ENCODE peak calls at places on chromosome 20, in nine cellular contexts. M is Panc1; E is right lobe of liver; X is HCT116; Y is CD8-positive, alpha-beta T cell; T is right cardiac atrium; Z is lower lobe of right lung; I is GM12878; A is PC-3. C is an unnamed sample.

GRCh38 chr20:9068896-9069663 is at the start of gene PLCB4:
- ATAC-seq in M (peak), E (no peak), X (peak), Y (no peak), T (peak), Z (peak), I (no peak), A (peak), C (peak)

GRCh38 chr20:3072530-3073250 is 1.3 kb downstream of the OXT start:
- ATAC-seq in M (no peak), E (no peak), X (no peak), Y (no peak), T (peak), Z (no peak), I (no peak), A (no peak), C (no peak)

GRCh38 chr20:47981242-47981641 is 196.0 kb upstream of the SULF2 start:
- ATAC-seq in M (no peak), E (peak), X (no peak), Y (no peak), T (peak), Z (no peak), I (no peak), A (no peak), C (no peak)

GRCh38 chr20:61737812-61738443 is 327.8 kb downstream of the TAF4 start:
- ATAC-seq in M (no peak), E (no peak), X (no peak), Y (no peak), T (no peak), Z (peak), I (no peak), A (no peak), C (no peak)

GRCh38 chr20:14234666-14235295 is 102.6 kb downstream of the FLRT3 start:
- ATAC-seq in M (no peak), E (no peak), X (no peak), Y (no peak), T (no peak), Z (no peak), I (no peak), A (peak), C (no peak)

GRCh38 chr20:57897156-57897874 is 187.5 kb upstream of the PMEPA1 start:
- ATAC-seq in M (no peak), E (peak), X (no peak), Y (no peak), T (no peak), Z (no peak), I (no peak), A (no peak), C (no peak)

GRCh38 chr20:48656661-48657211 is 171.1 kb downstream of the PREX1 start:
- ATAC-seq in M (peak), E (no peak), X (peak), Y (no peak), T (no peak), Z (no peak), I (peak), A (peak), C (no peak)

GRCh38 chr20:21100590-21101452 is 5.3 kb downstream of the LINC00237 start:
- ATAC-seq in M (no peak), E (peak), X (no peak), Y (no peak), T (no peak), Z (peak), I (peak), A (no peak), C (no peak)

GRCh38 chr20:61118429-61119224 is 133.4 kb upstream of the CDH4 start:
- ATAC-seq in M (no peak), E (no peak), X (no peak), Y (no peak), T (no peak), Z (no peak), I (no peak), A (no peak), C (no peak)

GRCh38 chr20:40683221-40683893 is 5.7 kb downstream of the MAFB start:
- ATAC-seq in M (no peak), E (peak), X (no peak), Y (no peak), T (peak), Z (peak), I (no peak), A (no peak), C (peak)

GRCh38 chr20:23122321-23122720 is 36.2 kb upstream of the CD93 start:
- ATAC-seq in M (no peak), E (no peak), X (no peak), Y (no peak), T (no peak), Z (no peak), I (no peak), A (no peak), C (no peak)

GRCh38 chr20:17505664-17506517 is 25.3 kb downstream of the BFSP1 start:
- ATAC-seq in M (peak), E (peak), X (no peak), Y (peak), T (peak), Z (peak), I (peak), A (no peak), C (peak)
- H3K4me3 ChIP-seq in M (no peak), E (peak), X (no peak), Y (peak), T (no peak), Z (peak), I (no peak), A (peak), C (peak)

GRCh38 chr20:19826179-19826914 is 68.3 kb downstream of the RIN2 start:
- ATAC-seq in M (no peak), E (no peak), X (no peak), Y (no peak), T (peak), Z (no peak), I (no peak), A (peak), C (no peak)

GRCh38 chr20:19828233-19828632 is 70.2 kb downstream of the RIN2 start:
- ATAC-seq in M (peak), E (no peak), X (peak), Y (no peak), T (peak), Z (peak), I (peak), A (peak), C (no peak)

GRCh38 chr20:19830351-19830750 is 72.3 kb downstream of the RIN2 start:
- ATAC-seq in M (no peak), E (no peak), X (no peak), Y (no peak), T (no peak), Z (no peak), I (no peak), A (no peak), C (no peak)

GRCh38 chr20:19824861-19825260 is 66.8 kb downstream of the RIN2 start:
- ATAC-seq in M (no peak), E (no peak), X (no peak), Y (no peak), T (no peak), Z (no peak), I (no peak), A (no peak), C (no peak)

DNA sequence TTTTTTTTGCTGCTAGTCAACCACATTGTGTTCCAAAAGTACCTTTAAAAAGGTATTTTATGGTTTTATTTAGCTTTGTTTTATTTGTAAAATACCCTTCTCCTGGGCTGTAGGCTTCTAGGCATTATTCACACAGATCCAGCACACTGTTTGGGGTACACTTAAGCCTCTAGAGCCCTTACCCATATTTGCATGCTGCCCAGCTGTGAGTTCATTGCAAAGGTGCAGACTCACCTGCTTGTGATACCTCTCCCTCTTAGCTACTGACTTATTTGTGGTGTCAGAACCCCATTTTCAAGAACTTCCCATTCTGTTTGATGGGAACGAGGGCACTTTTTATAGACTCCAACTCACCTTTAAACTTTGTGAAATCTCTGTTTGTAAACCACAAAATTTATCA is 69.8 kb downstream of the RIN2 start:
- ATAC-seq in M (no peak), E (no peak), X (no peak), Y (no peak), T (no peak), Z (no peak), I (peak), A (no peak), C (no peak)
- H3K4me3 ChIP-seq in M (no peak), E (no peak), X (no peak), Y (no peak), T (no peak), Z (no peak), I (no peak), A (no peak), C (no peak)

GRCh38 chr20:38278763-38279162 is 18.2 kb upstream of the KIAA1755 start:
- ATAC-seq in M (no peak), E (no peak), X (no peak), Y (no peak), T (no peak), Z (no peak), I (no peak), A (no peak), C (no peak)
- H3K4me3 ChIP-seq in M (no peak), E (no peak), X (no peak), Y (no peak), T (no peak), Z (no peak), I (no peak), A (no peak), C (no peak)

GRCh38 chr20:59250293-59250692 is 50.1 kb upstream of the EDN3 start:
- ATAC-seq in M (no peak), E (no peak), X (no peak), Y (no peak), T (no peak), Z (no peak), I (no peak), A (no peak), C (no peak)

GRCh38 chr20:59258103-59258705 is 42.2 kb upstream of the EDN3 start:
- ATAC-seq in M (no peak), E (no peak), X (no peak), Y (peak), T (no peak), Z (no peak), I (no peak), A (no peak), C (no peak)

GRCh38 chr20:59255256-59255655 is 45.2 kb upstream of the EDN3 start:
- ATAC-seq in M (no peak), E (no peak), X (no peak), Y (no peak), T (no peak), Z (no peak), I (no peak), A (no peak), C (no peak)

GRCh38 chr20:59253779-59254319 is 46.6 kb upstream of the EDN3 start:
- ATAC-seq in M (no peak), E (no peak), X (peak), Y (peak), T (no peak), Z (no peak), I (no peak), A (no peak), C (no peak)

GRCh38 chr20:59253325-59253724 is 47.1 kb upstream of the EDN3 start:
- ATAC-seq in M (no peak), E (no peak), X (no peak), Y (peak), T (no peak), Z (no peak), I (no peak), A (no peak), C (no peak)
- H3K4me3 ChIP-seq in M (no peak), E (no peak), X (no peak), Y (no peak), T (no peak), Z (no peak), I (no peak), A (no peak), C (no peak)

DNA sequence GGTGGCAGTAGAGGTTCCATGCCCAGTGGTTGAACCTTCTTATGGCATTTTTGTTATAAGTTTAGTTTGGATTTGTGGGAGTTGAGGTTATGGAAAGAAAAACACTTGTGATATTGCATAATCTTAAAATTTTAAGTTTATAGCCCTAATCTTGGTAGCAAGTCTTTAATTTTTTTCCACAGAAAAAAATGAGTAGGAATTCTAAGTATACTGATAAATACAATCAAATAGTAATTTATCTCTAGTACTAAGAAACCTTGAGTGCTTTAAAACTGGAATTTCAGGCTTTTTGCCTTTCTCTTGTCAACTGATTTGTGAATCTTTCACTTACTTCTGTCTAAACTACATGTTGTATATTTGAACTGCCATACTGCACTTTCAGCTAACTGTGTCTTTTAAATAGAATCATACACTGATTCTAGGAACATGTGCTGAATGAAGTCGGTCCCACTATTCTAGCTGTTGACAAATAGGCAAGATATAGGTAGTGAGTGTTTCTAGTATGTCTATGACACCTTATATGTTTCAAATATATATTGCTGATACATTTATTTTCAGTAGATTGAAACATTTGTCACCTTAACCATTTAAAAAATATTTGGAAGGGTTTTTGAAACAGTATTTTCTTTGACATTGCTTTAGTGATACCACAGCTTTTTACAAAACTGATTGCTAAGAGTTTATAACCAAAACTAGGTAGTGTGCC is 2.4 kb downstream of the PARD6B start:
- ATAC-seq in M (no peak), E (no peak), X (no peak), Y (no peak), T (no peak), Z (no peak), I (no peak), A (no peak), C (no peak)
- H3K4me3 ChIP-seq in M (peak), E (no peak), X (peak), Y (no peak), T (no peak), Z (peak), I (no peak), A (peak), C (no peak)

GRCh38 chr20:46058656-46059281 is 29.8 kb downstream of the SLC12A5 start:
- ATAC-seq in M (peak), E (peak), X (no peak), Y (no peak), T (peak), Z (no peak), I (no peak), A (peak), C (no peak)
- H3K4me3 ChIP-seq in M (no peak), E (no peak), X (no peak), Y (no peak), T (no peak), Z (peak), I (no peak), A (no peak), C (peak)

GRCh38 chr20:45813489-45813888 is 1.0 kb downstream of the UBE2C start:
- ATAC-seq in M (no peak), E (no peak), X (no peak), Y (no peak), T (no peak), Z (no peak), I (no peak), A (no peak), C (no peak)
- H3K4me3 ChIP-seq in M (peak), E (no peak), X (peak), Y (no peak), T (no peak), Z (no peak), I (peak), A (peak), C (no peak)

DNA sequence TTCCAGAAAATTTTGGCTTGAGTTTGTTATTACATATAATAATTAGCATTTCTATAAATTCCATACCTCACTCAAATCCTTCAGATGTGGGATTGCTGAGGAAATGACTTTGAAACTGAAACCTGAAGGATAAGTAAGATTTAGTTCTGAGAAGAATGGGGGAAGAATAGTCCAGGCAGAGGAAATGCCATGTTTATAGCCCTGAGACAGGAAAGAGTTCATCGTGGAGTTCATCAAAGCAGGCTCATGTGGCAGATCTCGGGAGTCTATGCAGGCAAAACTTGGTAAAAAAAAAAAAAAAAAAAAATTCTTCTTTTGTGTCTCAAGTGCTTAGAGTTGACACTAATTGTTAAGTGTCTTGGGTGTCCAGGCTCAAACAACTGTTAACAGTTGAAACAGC is 53.2 kb upstream of the EIF2S2 start:
- ATAC-seq in M (no peak), E (peak), X (no peak), Y (no peak), T (no peak), Z (no peak), I (no peak), A (no peak), C (no peak)
- H3K4me3 ChIP-seq in M (no peak), E (no peak), X (no peak), Y (no peak), T (no peak), Z (no peak), I (no peak), A (no peak), C (no peak)

GRCh38 chr20:7754102-7754501 is 186.2 kb downstream of the HAO1 start:
- ATAC-seq in M (no peak), E (peak), X (no peak), Y (no peak), T (no peak), Z (no peak), I (no peak), A (no peak), C (no peak)

GRCh38 chr20:7744411-7744810 is 195.8 kb downstream of the HAO1 start:
- ATAC-seq in M (no peak), E (no peak), X (no peak), Y (no peak), T (no peak), Z (no peak), I (no peak), A (no peak), C (no peak)

GRCh38 chr20:7748624-7749023 is 191.6 kb downstream of the HAO1 start:
- ATAC-seq in M (no peak), E (no peak), X (no peak), Y (no peak), T (no peak), Z (no peak), I (no peak), A (no peak), C (no peak)
- H3K4me3 ChIP-seq in M (no peak), E (no peak), X (no peak), Y (no peak), T (no peak), Z (no peak), I (no peak), A (no peak), C (no peak)

GRCh38 chr20:50115041-50115512 is 2.1 kb upstream of the UBE2V1 start:
- ATAC-seq in M (no peak), E (no peak), X (no peak), Y (no peak), T (no peak), Z (no peak), I (no peak), A (no peak), C (no peak)
- H3K4me3 ChIP-seq in M (peak), E (peak), X (peak), Y (peak), T (peak), Z (peak), I (peak), A (peak), C (peak)

C was measured in gastroesophageal sphincter.